ENCODE peak calls at places on chromosome 12, in four cellular contexts. T, X, D and J are unnamed samples.

GRCh38 chr12:79020106-79020505 is 155.5 kb downstream of the SYT1 start:
- DNase-seq in X (peak), T (no peak), D (no peak), J (no peak)

GRCh38 chr12:5902736-5903135 is 42.3 kb downstream of the ANO2 start:
- DNase-seq in X (no peak), D (no peak), T (no peak), J (no peak)

GRCh38 chr12:21780786-21781185 is 6.3 kb upstream of the KCNJ8 start:
- DNase-seq in D (no peak), T (no peak), X (no peak), J (no peak)

GRCh38 chr12:109925185-109925835 is 25.2 kb downstream of the TCHP start:
- DNase-seq in X (no peak), T (no peak), D (no peak), J (no peak)

GRCh38 chr12:4700621-4701026 is 19.6 kb upstream of the GALNT8 start:
- DNase-seq in T (no peak), X (peak), D (no peak), J (no peak)

GRCh38 chr12:106760184-106760531 is 14.3 kb upstream of the RIC8B start:
- DNase-seq in D (no peak), X (peak), T (no peak), J (peak)

GRCh38 chr12:104752016-104752415 is 206.1 kb downstream of the SLC41A2 start:
- DNase-seq in T (no peak), X (no peak), D (no peak), J (no peak)

GRCh38 chr12:43749016-43749415 is 9.6 kb downstream of the PUS7L start:
- DNase-seq in D (no peak), T (no peak), X (no peak), J (no peak)

GRCh38 chr12:6646276-6647082 is 753 bp downstream of the ACRBP start:
- DNase-seq in D (no peak), T (no peak), X (no peak), J (no peak)

GRCh38 chr12:109461049-109461845 is 15.9 kb downstream of the KCTD10 start:
- DNase-seq in D (peak), T (peak), X (peak), J (no peak)

GRCh38 chr12:76726626-76727025 is 37.3 kb upstream of the ZDHHC17 start:
- DNase-seq in D (no peak), X (no peak), T (no peak), J (no peak)

GRCh38 chr12:64273527-64274403 is 51.7 kb upstream of the KICS2 start:
- DNase-seq in X (no peak), T (peak), D (peak), J (no peak)

GRCh38 chr12:27607611-27608010 is 83.6 kb downstream of the PPFIBP1 start:
- DNase-seq in T (no peak), X (no peak), D (no peak), J (no peak)
- TF ChIP-seq RCOR1 in T (no peak), X (no peak), D (no peak), J (no peak)

DNA sequence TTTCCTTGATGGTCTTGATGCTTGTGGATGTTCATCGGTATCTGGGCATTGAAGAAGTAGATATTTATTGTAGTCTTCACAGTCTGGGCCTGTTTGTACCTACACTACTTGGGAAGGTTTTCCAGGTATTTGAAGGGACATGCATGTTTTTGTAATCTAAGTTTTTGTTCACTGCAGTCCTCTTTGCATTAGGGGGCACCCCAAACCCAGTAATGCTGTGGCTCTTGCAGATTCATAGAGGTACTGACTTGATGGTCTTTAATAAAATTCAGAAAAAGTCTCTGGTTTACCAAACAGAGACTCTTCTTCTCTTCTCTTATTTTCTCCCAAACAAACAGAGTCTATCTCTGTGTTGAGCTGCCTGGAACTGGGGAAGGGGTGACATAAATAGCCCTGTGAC is 150.9 kb upstream of the SLC16A7 start:
- DNase-seq in D (no peak), T (no peak), X (peak), J (no peak)
- TF ChIP-seq ELK1 in D (no peak), T (no peak), X (no peak), J (no peak)

DNA sequence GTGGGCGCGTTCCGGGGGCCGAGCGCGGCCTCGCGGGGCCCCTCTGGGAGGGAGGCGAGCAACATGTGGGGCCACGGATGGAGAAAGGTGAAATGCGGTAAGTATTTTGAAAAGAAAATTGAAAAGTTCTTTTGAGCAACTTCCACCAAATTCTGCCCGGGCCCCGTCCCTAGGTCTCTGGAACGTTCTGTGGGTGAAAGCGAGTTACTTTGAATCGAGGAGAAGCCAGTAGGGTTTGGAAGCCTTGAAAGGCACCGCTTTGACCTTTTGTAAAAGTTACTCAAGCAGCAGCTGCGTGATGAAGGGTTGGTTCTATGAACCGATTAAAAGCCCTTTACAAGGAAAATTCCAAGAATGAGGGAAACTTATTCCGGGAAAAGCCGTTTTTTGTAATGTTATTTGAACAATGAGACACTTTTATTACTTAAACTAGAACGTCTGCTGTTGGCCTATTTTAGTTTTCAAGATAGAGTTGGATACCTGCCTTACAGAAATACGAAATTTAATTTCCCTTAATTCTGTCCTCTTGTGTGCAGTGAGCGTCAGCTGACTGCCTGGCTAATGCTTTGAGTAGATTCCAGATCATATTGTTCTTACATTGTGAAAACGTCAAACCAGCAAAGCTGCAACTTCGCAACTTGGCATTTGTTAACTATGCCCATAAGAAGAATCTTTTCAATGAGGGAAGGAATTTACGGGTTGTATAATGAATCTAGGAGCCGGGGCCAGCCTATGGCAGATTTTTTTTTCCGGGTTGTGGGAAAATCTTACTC is 884 bp downstream of the LARP4 start:
- DNase-seq in X (peak), D (peak), T (no peak), J (no peak)
- TF ChIP-seq RCOR1 in X (no peak), D (no peak), T (no peak), J (no peak)

GRCh38 chr12:99387661-99388060 is 259.9 kb upstream of the GARIN6 start:
- DNase-seq in D (no peak), X (no peak), T (no peak), J (no peak)
- TF ChIP-seq ELK1 in D (no peak), X (no peak), T (no peak), J (no peak)

GRCh38 chr12:89889051-89889450 is 180.4 kb upstream of the ATP2B1 start:
- DNase-seq in D (no peak), T (no peak), X (peak), J (no peak)
- TF ChIP-seq RCOR1 in D (no peak), T (no peak), X (no peak), J (no peak)